ENCODE peak calls at places on chromosomes 16 and 17, in eight cellular contexts. V is body of pancreas, A is GM12878, G is left lung, Y is choroid plexus epithelial cell, N is Caco-2, I is mesenchymal stem cell, W is stomach. J is an unnamed sample.

GRCh38 chr17:82303944-82304808 is 13.2 kb downstream of the CD7 start:
- DNase-seq in V (no peak), A (no peak), G (no peak), Y (no peak), N (no peak), I (no peak), W (no peak), J (no peak)

GRCh38 chr17:81544281-81544974 is 7.7 kb downstream of the FAAP100 start:
- DNase-seq in V (peak; percentile 14), A (no peak), G (no peak), Y (no peak), N (no peak), I (no peak), W (no peak), J (no peak)

GRCh38 chr17:50498021-50498874 is 10.0 kb upstream of the MYCBPAP start:
- DNase-seq in V (no peak), A (no peak), G (peak; percentile 56), Y (no peak), N (peak; percentile 57), I (no peak), W (peak; percentile 43), J (no peak)

GRCh38 chr16:81646561-81646960 is 132.5 kb upstream of the PLCG2 start:
- DNase-seq in V (no peak), A (no peak), G (no peak), Y (peak; percentile 81), N (no peak), I (peak; percentile 62), W (no peak), J (no peak)

GRCh38 chr17:55056530-55056929 is 88.0 kb downstream of the STXBP4 start:
- DNase-seq in V (peak; percentile 58), A (no peak), G (no peak), Y (no peak), N (no peak), I (no peak), W (peak; percentile 58), J (no peak)

GRCh38 chr16:12178251-12178990 is 201.9 kb downstream of the SNX29 start:
- DNase-seq in V (peak; percentile 35), A (no peak), G (no peak), Y (peak; percentile 11), N (no peak), I (peak; percentile 78), W (no peak), J (no peak)

GRCh38 chr17:17877548-17878358 is 41.0 kb upstream of the SREBF1 start:
- DNase-seq in V (peak; percentile 90), A (no peak), G (peak; percentile 79), Y (peak; percentile 93), N (no peak), I (peak; percentile 82), W (peak; percentile 89), J (no peak)

GRCh38 chr17:55436224-55437164 is 14.9 kb upstream of the MMD start:
- DNase-seq in V (no peak), A (no peak), G (no peak), Y (no peak), N (peak; percentile 22), I (no peak), W (no peak), J (no peak)

GRCh38 chr16:35147556-35148504 is 1688.4 kb downstream of the TP53TG3F start:
- DNase-seq in V (no peak), A (no peak), G (no peak), Y (no peak), N (no peak), I (no peak), W (no peak), J (no peak)

GRCh38 chr17:77445030-77445907 is 304.5 kb downstream of the SEC14L1 start:
- DNase-seq in V (no peak), A (peak; percentile 92), G (peak; percentile 75), Y (no peak), N (no peak), I (no peak), W (peak; percentile 57), J (peak; percentile 95)

GRCh38 chr16:4942481-4942880 is 5.5 kb upstream of the PPL start:
- DNase-seq in V (no peak), A (no peak), G (no peak), Y (no peak), N (no peak), I (no peak), W (no peak), J (no peak)

GRCh38 chr16:19389246-19389645 is 28.4 kb upstream of the TMC5 start:
- DNase-seq in V (peak; percentile 81), A (peak; percentile 8), G (peak; percentile 73), Y (peak; percentile 27), N (peak; percentile 60), I (no peak), W (peak; percentile 83), J (no peak)

GRCh38 chr17:57889892-57890856 is 40.3 kb upstream of the MRPS23 start:
- DNase-seq in V (peak; percentile 99), A (no peak), G (peak; percentile 88), Y (peak; percentile 63), N (no peak), I (peak; percentile 48), W (peak; percentile 83), J (no peak)

GRCh38 chr17:17059301-17059890 is 17.1 kb downstream of the MPRIP start:
- DNase-seq in V (no peak), A (no peak), G (peak; percentile 19), Y (no peak), N (no peak), I (no peak), W (no peak), J (no peak)

GRCh38 chr16:81610144-81610842 is 165.7 kb downstream of the CMIP start:
- DNase-seq in V (peak; percentile 45), A (no peak), G (peak; percentile 55), Y (peak; percentile 59), N (no peak), I (peak; percentile 79), W (peak; percentile 58), J (no peak)

GRCh38 chr17:42937712-42938596 is 26.3 kb downstream of the AARSD1 start:
- DNase-seq in V (peak; percentile 59), A (no peak), G (no peak), Y (peak; percentile 80), N (peak; percentile 72), I (peak; percentile 69), W (no peak), J (no peak)

GRCh38 chr17:29066053-29066452 is 23.1 kb downstream of the PIPOX start:
- DNase-seq in V (no peak), A (no peak), G (no peak), Y (no peak), N (no peak), I (no peak), W (no peak), J (no peak)

GRCh38 chr16:84159800-84160199 is 14.7 kb downstream of the DNAAF1 start:
- DNase-seq in V (no peak), A (no peak), G (no peak), Y (no peak), N (no peak), I (no peak), W (no peak), J (no peak)

GRCh38 chr17:75513667-75514052 is 1.7 kb downstream of the CASKIN2 start:
- DNase-seq in V (no peak), A (no peak), G (no peak), Y (no peak), N (no peak), I (no peak), W (no peak), J (no peak)

GRCh38 chr17:75512946-75513666 is 2.2 kb downstream of the CASKIN2 start:
- DNase-seq in V (no peak), A (no peak), G (no peak), Y (peak; percentile 47), N (no peak), I (peak; percentile 29), W (no peak), J (no peak)

GRCh38 chr17:75515229-75515522 is 161 bp downstream of the CASKIN2 start:
- DNase-seq in V (no peak), A (no peak), G (no peak), Y (no peak), N (no peak), I (no peak), W (no peak), J (no peak)

GRCh38 chr17:75515523-75516254 is at the start of gene CASKIN2:
- DNase-seq in V (peak; percentile 99), A (peak; percentile 30), G (peak; percentile 94), Y (peak; percentile 83), N (peak; percentile 99), I (peak; percentile 89), W (peak; percentile 97), J (no peak)

DNA sequence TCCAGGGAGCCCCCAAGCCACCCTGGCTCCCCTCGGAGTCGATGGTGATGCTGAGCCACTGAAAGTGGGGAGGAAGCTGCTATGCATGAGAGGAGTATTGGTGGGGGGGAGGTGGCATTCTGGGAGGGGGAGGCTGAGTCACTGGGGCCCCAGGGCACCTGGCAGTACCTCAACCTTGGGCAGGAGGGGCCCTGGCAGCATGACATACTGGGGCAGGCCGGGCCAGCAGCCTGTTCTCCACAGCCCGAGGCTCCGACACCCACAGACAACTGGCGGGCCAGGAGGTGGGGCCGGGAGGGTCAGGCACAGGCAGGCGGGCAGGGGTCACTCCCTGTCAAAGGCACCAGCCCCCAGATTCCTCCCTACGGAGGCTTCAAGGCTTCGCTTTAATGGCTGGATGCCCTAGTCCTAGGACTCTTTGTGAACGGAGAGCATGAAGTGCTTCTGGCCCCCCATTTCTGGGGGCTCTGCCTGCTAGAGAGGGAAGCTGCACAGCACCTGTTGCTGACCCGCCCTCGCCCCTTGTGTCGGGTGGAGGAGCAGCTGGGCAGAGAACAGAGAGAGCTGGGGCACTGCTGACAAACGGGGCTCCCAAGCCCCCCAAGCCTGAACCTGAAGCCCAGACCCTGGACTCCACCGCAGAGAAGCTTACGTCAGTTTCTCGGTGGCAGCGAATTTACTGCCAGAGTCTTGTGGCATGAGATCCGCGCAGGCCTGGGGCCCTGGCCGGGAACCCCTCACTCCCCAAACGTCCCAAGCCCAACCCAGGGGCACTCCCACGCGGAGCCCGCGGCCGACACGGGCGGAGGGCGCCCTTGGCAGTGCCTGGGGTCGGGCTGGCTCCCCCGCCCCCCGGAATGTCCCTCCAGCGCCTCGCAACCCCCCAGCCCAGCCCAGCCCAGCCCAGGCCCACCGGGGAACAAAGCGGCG is 773 bp downstream of the CASKIN2 start:
- DNase-seq in V (peak; percentile 76), A (no peak), G (no peak), Y (no peak), N (no peak), I (peak; percentile 39), W (no peak), J (no peak)
- H3K4me3 ChIP-seq in V (peak overlapping the region; percentile 82), A (peak overlapping the region; percentile 90), G (peak overlapping the region; percentile 95), Y (peak overlapping the region; percentile 81), N (peak overlapping the region; percentile 93), I (peak overlapping the region; percentile 83), W (peak overlapping the region; percentile 89), J (peak overlapping the region; percentile 88)

GRCh38 chr17:78884876-78885667 is 17.9 kb downstream of the CEP295NL start:
- DNase-seq in V (no peak), A (no peak), G (no peak), Y (no peak), N (no peak), I (no peak), W (no peak), J (no peak)
- H3K4me3 ChIP-seq in V (no peak overlapping the region), A (no peak overlapping the region), G (no peak overlapping the region), Y (no peak overlapping the region), N (no peak overlapping the region), I (no peak overlapping the region), W (no peak overlapping the region), J (no peak overlapping the region)

GRCh38 chr16:13921328-13921727 is 1.4 kb downstream of the ERCC4 start:
- DNase-seq in V (no peak), A (no peak), G (no peak), Y (no peak), N (no peak), I (no peak), W (no peak), J (no peak)
- H3K4me3 ChIP-seq in V (no peak overlapping the region), A (peak overlapping the region; percentile 87), G (no peak overlapping the region), Y (no peak overlapping the region), N (no peak overlapping the region), I (no peak overlapping the region), W (no peak overlapping the region), J (no peak overlapping the region)

GRCh38 chr17:27466748-27467375 is 10.6 kb downstream of the KSR1 start:
- DNase-seq in V (no peak), A (peak; percentile 87), G (no peak), Y (no peak), N (no peak), I (no peak), W (no peak), J (peak; percentile 83)
- H3K4me3 ChIP-seq in V (no peak overlapping the region), A (peak overlapping the region; percentile 54), G (no peak overlapping the region), Y (no peak overlapping the region), N (no peak overlapping the region), I (no peak overlapping the region), W (no peak overlapping the region), J (peak overlapping the region; percentile 24)